ENCODE peak calls at places on chromosomes 3 and 15, in four cellular contexts. T is ovary, Z is testis, X is MM.1S. I is an unnamed sample.

GRCh38 chr15:52735231-52736089 is 54.7 kb downstream of the ONECUT1 start:
- DNase-seq in T (peak), Z (peak), X (peak), I (peak)

GRCh38 chr3:71955549-71956373 is 170.8 kb upstream of the PROK2 start:
- DNase-seq in T (peak), Z (peak), X (peak), I (peak)

GRCh38 chr3:94249491-94250079 is 186.7 kb downstream of the NSUN3 start:
- DNase-seq in T (peak), Z (peak), X (peak), I (peak)

GRCh38 chr15:34987982-34988873 is at the start of gene ZNF770:
- DNase-seq in T (peak), Z (peak), X (peak), I (peak)

GRCh38 chr15:79615754-79616153 is 183.6 kb downstream of the MINAR1 start:
- DNase-seq in T (no peak), Z (no peak), X (no peak), I (no peak)

GRCh38 chr3:42275217-42275616 is 9.2 kb upstream of the CCK start:
- DNase-seq in T (no peak), Z (no peak), X (no peak), I (no peak)

GRCh38 chr15:57554821-57555185 is 36.9 kb upstream of the MYZAP start:
- DNase-seq in T (no peak), Z (no peak), X (no peak), I (no peak)

GRCh38 chr15:80777137-80777536 is 2.0 kb upstream of the CEMIP start:
- DNase-seq in T (no peak), Z (no peak), X (no peak), I (peak)

GRCh38 chr3:111850481-111850880 is 8.6 kb upstream of the PHLDB2 start:
- DNase-seq in T (no peak), Z (no peak), X (no peak), I (no peak)

GRCh38 chr15:49622561-49622960 is 1.7 kb downstream of the DTWD1 start:
- DNase-seq in T (no peak), Z (no peak), X (no peak), I (no peak)

GRCh38 chr15:28912422-28912821 is 26.6 kb downstream of the APBA2 start:
- DNase-seq in T (no peak), Z (no peak), X (no peak), I (no peak)

GRCh38 chr3:123258811-123259420 is 57.2 kb downstream of the SEC22A start:
- DNase-seq in T (no peak), Z (no peak), X (peak), I (no peak)

GRCh38 chr15:100807028-100807427 is 72.6 kb upstream of the ALDH1A3 start:
- DNase-seq in T (no peak), Z (no peak), X (no peak), I (no peak)

GRCh38 chr3:129316121-129317013 is 37.7 kb downstream of the HMCES start:
- DNase-seq in T (peak), Z (peak), X (peak), I (peak)

GRCh38 chr15:67840747-67841634 is 1.1 kb upstream of the RNU6-1 start:
- DNase-seq in T (peak), Z (peak), X (no peak), I (peak)

GRCh38 chr3:128232421-128233180 is 79.3 kb downstream of the EEFSEC start:
- DNase-seq in T (no peak), Z (no peak), X (no peak), I (no peak)

GRCh38 chr15:24954783-24955548 is at the start of the genes SNRPN and SNURF:
- DNase-seq in T (peak), Z (peak), X (peak), I (peak)

GRCh38 chr3:8220291-8220690 is 281.3 kb upstream of the LMCD1 start:
- DNase-seq in T (no peak), Z (no peak), X (no peak), I (no peak)

GRCh38 chr3:30535515-30535914 is 70.9 kb upstream of the TGFBR2 start:
- DNase-seq in T (no peak), Z (no peak), X (no peak), I (no peak)

GRCh38 chr3:108437439-108437838 is 73.0 kb downstream of the MYH15 start:
- DNase-seq in T (no peak), Z (no peak), X (no peak), I (peak)

GRCh38 chr3:160691962-160692361 is 15.0 kb downstream of the ARL14 start:
- DNase-seq in T (no peak), Z (no peak), X (no peak), I (no peak)

GRCh38 chr3:129343643-129344360 is 65.1 kb downstream of the HMCES start:
- DNase-seq in T (no peak), Z (peak), X (peak), I (peak)

GRCh38 chr3:144496116-144496835 is 524.7 kb downstream of the DIPK2A start:
- DNase-seq in T (no peak), Z (no peak), X (no peak), I (no peak)

GRCh38 chr15:101059381-101060341 is 140.5 kb downstream of the LRRK1 start:
- DNase-seq in T (no peak), Z (peak), X (no peak), I (no peak)

GRCh38 chr15:37009288-37009687 is 91.1 kb downstream of the MEIS2 start:
- DNase-seq in T (no peak), Z (no peak), X (no peak), I (no peak)

GRCh38 chr3:79953591-79954105 is 185.8 kb upstream of the ROBO1 start:
- DNase-seq in T (no peak), Z (no peak), X (no peak), I (no peak)

GRCh38 chr3:187507905-187508304 is 139.7 kb downstream of the RTP4 start:
- DNase-seq in T (no peak), Z (no peak), X (no peak), I (no peak)

GRCh38 chr15:78316211-78317077 is 17.0 kb upstream of the SKIC8 start:
- DNase-seq in T (no peak), Z (no peak), X (no peak), I (peak)
- H3K4me3 ChIP-seq in T (no peak), Z (no peak), X (no peak), I (no peak)

DNA sequence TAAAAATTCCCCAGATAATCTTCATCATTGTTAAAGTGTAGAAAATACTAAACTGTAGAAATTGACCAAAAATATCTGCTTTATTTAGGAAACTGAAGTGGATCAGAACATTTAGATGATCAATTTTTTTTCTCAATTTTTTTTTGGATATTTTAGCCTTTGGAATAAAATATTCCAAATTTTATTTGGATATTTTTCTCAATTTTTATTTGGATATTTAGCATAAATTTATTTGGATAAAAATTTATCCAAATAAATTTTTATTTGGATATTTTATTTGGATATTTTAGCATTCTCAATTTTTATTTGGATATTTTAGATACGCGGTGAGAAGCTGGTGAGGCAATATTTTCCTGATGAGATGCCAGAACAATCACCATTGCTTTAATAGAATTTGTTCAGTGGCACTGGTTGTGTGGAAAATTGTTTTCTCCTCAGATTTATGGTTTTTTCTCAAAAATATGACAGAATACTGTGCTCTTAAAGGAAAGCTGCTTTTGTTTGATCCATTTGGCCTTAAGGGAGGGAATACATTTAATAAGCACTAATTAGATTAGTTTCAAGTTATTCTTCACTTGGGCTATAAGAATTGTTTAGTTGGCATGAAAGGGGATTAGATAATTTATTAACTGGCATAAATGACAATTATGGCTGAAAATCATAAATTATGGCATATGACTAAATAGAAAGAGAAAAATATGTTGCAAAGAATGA is 470.1 kb downstream of the MFSD1 start:
- DNase-seq in T (no peak), Z (no peak), X (no peak), I (no peak)
- H3K4me3 ChIP-seq in T (no peak), Z (no peak), X (no peak), I (no peak)

GRCh38 chr3:78613366-78614008 is 1154.3 kb downstream of the ROBO1 start:
- DNase-seq in T (no peak), Z (no peak), X (no peak), I (no peak)

GRCh38 chr3:78606756-78607155 is 1161.0 kb downstream of the ROBO1 start:
- DNase-seq in T (no peak), Z (no peak), X (no peak), I (no peak)

GRCh38 chr3:78605178-78605577 is 1162.6 kb downstream of the ROBO1 start:
- DNase-seq in T (no peak), Z (no peak), X (no peak), I (no peak)

DNA sequence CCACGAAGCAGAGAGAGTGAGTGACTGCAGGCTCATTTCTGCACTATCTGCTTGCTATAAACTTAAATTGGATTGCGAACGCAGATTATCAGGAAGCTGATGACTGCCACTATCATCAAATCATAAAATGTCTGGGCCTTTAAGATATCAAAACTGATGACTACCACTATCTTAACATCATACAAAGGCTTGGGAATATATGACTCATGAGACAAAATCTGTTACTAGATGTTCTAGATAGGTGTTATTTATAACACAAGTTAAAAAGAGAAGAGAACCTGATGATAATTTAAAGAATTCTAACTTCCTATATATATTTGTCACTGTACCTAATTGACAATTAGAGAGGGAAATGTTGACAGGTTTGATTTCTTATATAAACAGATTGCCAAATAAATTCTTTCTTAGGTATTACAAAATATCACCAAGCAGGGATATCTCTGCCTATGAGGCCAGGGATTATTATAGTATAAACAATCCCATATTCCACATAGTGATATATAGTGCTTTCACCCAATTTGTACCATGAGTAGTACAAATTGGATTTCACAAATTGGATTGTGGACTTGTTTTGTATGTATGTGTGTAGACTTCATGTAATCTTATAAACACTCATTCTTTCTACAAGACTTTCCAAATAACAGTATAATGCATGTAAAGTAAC is 1157.2 kb downstream of the ROBO1 start:
- DNase-seq in T (no peak), Z (no peak), X (no peak), I (no peak)
- H3K4me3 ChIP-seq in T (no peak), Z (no peak), X (no peak), I (no peak)

DNA sequence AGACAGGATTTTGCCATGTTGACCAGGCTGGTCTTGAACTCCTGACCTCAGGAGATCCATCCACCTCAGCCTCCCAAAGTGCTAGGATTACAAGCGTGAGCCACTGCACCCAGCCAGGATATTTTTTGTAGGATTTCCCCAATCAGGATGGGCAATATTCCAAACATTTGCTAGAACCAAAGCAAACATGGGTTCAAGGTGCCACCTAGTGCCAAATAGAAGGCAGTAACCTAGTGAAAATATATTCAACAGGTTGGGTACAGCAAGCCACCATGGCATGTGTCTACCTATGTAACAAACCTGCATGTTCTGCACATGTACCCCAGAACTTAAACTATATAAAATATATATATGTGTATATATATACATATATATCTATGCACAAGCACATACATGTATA is 185.9 kb upstream of the CADM2 start:
- DNase-seq in T (no peak), Z (no peak), X (no peak), I (no peak)
- H3K4me3 ChIP-seq in T (no peak), Z (no peak), X (no peak), I (no peak)

I was measured in transverse colon.